ENCODE peak calls at places on chromosome 11, in eight cellular contexts. S is mammary epithelial cell, H is ovary, L is body of pancreas, Q is neural progenitor cell, F is cardiac muscle cell, N is progenitor cell of endocrine pancreas, M is GM13977. V is an unnamed sample.
A peak's percentile ranks its signal among the peaks of the same experiment; 100 is the strongest.

GRCh38 chr11:96033569-96033968 is 109.7 kb upstream of the MTMR2 start:
- DNase-seq in S (no peak), H (no peak), L (no peak), Q (no peak), F (no peak), N (no peak), M (no peak), V (no peak)

GRCh38 chr11:114075891-114076441 is 16.5 kb downstream of the ZBTB16 start:
- DNase-seq in S (no peak), H (peak; percentile 42), L (no peak), Q (peak; percentile 71), F (peak; percentile 83), N (peak; percentile 37), M (peak; percentile 43), V (no peak)

GRCh38 chr11:79039122-79039521 is 401.7 kb downstream of the TENM4 start:
- DNase-seq in S (no peak), H (no peak), L (no peak), Q (no peak), F (no peak), N (no peak), M (no peak), V (no peak)

GRCh38 chr11:42890773-42891172 is 421.0 kb upstream of the API5 start:
- DNase-seq in S (no peak), H (no peak), L (no peak), Q (no peak), F (no peak), N (no peak), M (no peak), V (no peak)

GRCh38 chr11:1298695-1299492 is 10.5 kb downstream of the TOLLIP start:
- DNase-seq in S (peak; percentile 80), H (peak; percentile 81), L (peak; percentile 86), Q (peak; percentile 42), F (peak; percentile 89), N (no peak), M (no peak), V (no peak)

GRCh38 chr11:86644291-86644690 is 28.1 kb downstream of the ME3 start:
- DNase-seq in S (peak; percentile 39), H (no peak), L (no peak), Q (no peak), F (peak; percentile 79), N (no peak), M (no peak), V (no peak)

GRCh38 chr11:13368041-13368446 is 90.5 kb downstream of the BMAL1 start:
- DNase-seq in S (peak; percentile 23), H (no peak), L (no peak), Q (no peak), F (no peak), N (no peak), M (no peak), V (no peak)

GRCh38 chr11:107203656-107204055 is 185.4 kb upstream of the GUCY1A2 start:
- DNase-seq in S (peak; percentile 6), H (no peak), L (no peak), Q (no peak), F (no peak), N (no peak), M (no peak), V (no peak)

GRCh38 chr11:66523611-66524010 is 13.2 kb downstream of the BBS1 start:
- DNase-seq in S (no peak), H (no peak), L (no peak), Q (no peak), F (no peak), N (no peak), M (no peak), V (no peak)

GRCh38 chr11:83265331-83265730 is 20.8 kb downstream of the CCDC90B start:
- DNase-seq in S (no peak), H (no peak), L (no peak), Q (no peak), F (no peak), N (no peak), M (no peak), V (no peak)

GRCh38 chr11:127993788-127994187 is 593.6 kb downstream of the ETS1 start:
- DNase-seq in S (no peak), H (no peak), L (no peak), Q (peak; percentile 10), F (no peak), N (no peak), M (no peak), V (no peak)

GRCh38 chr11:97850726-97851125 is 1170.0 kb upstream of the CNTN5 start:
- DNase-seq in S (no peak), H (no peak), L (no peak), Q (peak; percentile 51), F (no peak), N (no peak), M (no peak), V (no peak)

GRCh38 chr11:70625921-70626518 is 227.7 kb downstream of the CTTN start:
- DNase-seq in S (no peak), H (no peak), L (no peak), Q (peak; percentile 57), F (no peak), N (no peak), M (no peak), V (no peak)

GRCh38 chr11:14773755-14774154 is 118.3 kb downstream of the CYP2R1 start:
- DNase-seq in S (no peak), H (no peak), L (no peak), Q (peak; percentile 36), F (peak; percentile 64), N (no peak), M (no peak), V (no peak)
- TF ChIP-seq CTCF in S (peak; percentile 19), H (no peak), L (no peak), Q (peak; percentile 59), F (peak; percentile 38), N (peak; percentile 38), M (no peak), V (no peak)

GRCh38 chr11:115502636-115503082 is 1.6 kb downstream of the CADM1 start:
- DNase-seq in S (no peak), H (no peak), L (peak; percentile 17), Q (no peak), F (no peak), N (peak; percentile 26), M (no peak), V (no peak)

GRCh38 chr11:115503083-115503885 is 931 bp downstream of the CADM1 start:
- DNase-seq in S (peak; percentile 64), H (peak; percentile 57), L (peak; percentile 55), Q (peak; percentile 85), F (peak; percentile 29), N (peak; percentile 26), M (peak; percentile 67), V (peak; percentile 55)

GRCh38 chr11:115503886-115504278 is 333 bp downstream of the CADM1 start:
- DNase-seq in S (peak; percentile 1), H (no peak), L (no peak), Q (no peak), F (no peak), N (no peak), M (peak; percentile 32), V (peak; percentile 36)

GRCh38 chr11:115505165-115505564 is 950 bp upstream of the CADM1 start:
- DNase-seq in S (no peak), H (peak; percentile 11), L (peak; percentile 17), Q (peak; percentile 52), F (no peak), N (peak; percentile 14), M (no peak), V (no peak)

GRCh38 chr11:115504279-115505158 is at the start of gene CADM1:
- DNase-seq in S (peak; percentile 90), H (peak; percentile 96), L (peak; percentile 95), Q (peak; percentile 99), F (peak; percentile 82), N (peak; percentile 98), M (peak; percentile 87), V (peak; percentile 55)
- TF ChIP-seq CTCF in S (peak; percentile 83), H (peak; percentile 63), L (peak; percentile 67), Q (peak; percentile 56), F (peak; percentile 54), N (peak; percentile 61), M (peak; percentile 15), V (peak; percentile 17)

GRCh38 chr11:68956142-68956541 is 24.6 kb downstream of the MRGPRD start:
- DNase-seq in S (no peak), H (no peak), L (no peak), Q (peak; percentile 68), F (no peak), N (no peak), M (peak; percentile 74), V (peak; percentile 77)
- TF ChIP-seq CTCF in S (peak; percentile 17), H (no peak), L (no peak), Q (peak; percentile 67), F (peak; percentile 34), N (peak; percentile 40), M (peak; percentile 56), V (no peak)

GRCh38 chr11:6778518-6778917 is 4.3 kb upstream of the OR2AG1 start:
- DNase-seq in S (no peak), H (no peak), L (no peak), Q (no peak), F (no peak), N (no peak), M (no peak), V (no peak)
- TF ChIP-seq CTCF in S (no peak), H (no peak), L (no peak), Q (no peak), F (no peak), N (no peak), M (no peak), V (no peak)

V was measured in GM13976.